ENCODE peak calls at places on chromosomes 7 and 10, in seven cellular contexts. B, T, Y, Z, C, L and J are unnamed samples.

GRCh38 chr7:157018328-157018996 is 8.0 kb upstream of the MNX1 start:
- DNase-seq in B (no peak), T (no peak), Y (no peak), Z (no peak), C (no peak), L (no peak), J (no peak)

GRCh38 chr7:38796636-38797501 is 112.1 kb downstream of the VPS41 start:
- DNase-seq in B (peak; percentile 61), T (peak; percentile 53), Y (peak; percentile 40), Z (peak; percentile 34), C (peak; percentile 56), L (peak; percentile 16), J (peak; percentile 62)

GRCh38 chr7:81045491-81045890 is 126.6 kb upstream of the SEMA3C start:
- DNase-seq in B (no peak), T (no peak), Y (no peak), Z (no peak), C (no peak), L (no peak), J (no peak)

GRCh38 chr10:131982185-131982756 is 548 bp upstream of the BNIP3 start:
- DNase-seq in B (no peak), T (no peak), Y (no peak), Z (no peak), C (no peak), L (no peak), J (no peak)

GRCh38 chr7:104458875-104459274 is 130.5 kb downstream of the LHFPL3 start:
- DNase-seq in B (no peak), T (no peak), Y (no peak), Z (no peak), C (no peak), L (no peak), J (no peak)

GRCh38 chr10:63798599-63799498 is 277.6 kb downstream of the REEP3 start:
- DNase-seq in B (peak; percentile 91), T (no peak), Y (no peak), Z (no peak), C (no peak), L (no peak), J (peak; percentile 59)

GRCh38 chr10:59057350-59057749 is 119.1 kb upstream of the PHYHIPL start:
- DNase-seq in B (peak; percentile 17), T (no peak), Y (no peak), Z (no peak), C (no peak), L (no peak), J (no peak)

GRCh38 chr10:127524869-127525268 is 24.2 kb upstream of the NPS start:
- DNase-seq in B (no peak), T (no peak), Y (no peak), Z (peak; percentile 15), C (no peak), L (no peak), J (peak; percentile 87)

GRCh38 chr7:92835851-92836488 is 403 bp downstream of the CDK6 start:
- DNase-seq in B (peak; percentile 41), T (no peak), Y (no peak), Z (no peak), C (peak; percentile 59), L (no peak), J (no peak)

GRCh38 chr10:31816318-31816717 is 112.3 kb downstream of the ARHGAP12 start:
- DNase-seq in B (peak; percentile 34), T (no peak), Y (no peak), Z (no peak), C (no peak), L (no peak), J (no peak)

GRCh38 chr10:79243211-79244067 is 103.8 kb upstream of the PPIF start:
- DNase-seq in B (no peak), T (peak; percentile 35), Y (peak; percentile 68), Z (no peak), C (peak; percentile 81), L (no peak), J (no peak)

GRCh38 chr7:24979470-24979862 is 512 bp downstream of the OSBPL3 start:
- DNase-seq in B (peak; percentile 66), T (peak; percentile 30), Y (peak; percentile 68), Z (no peak), C (peak; percentile 89), L (peak; percentile 36), J (peak; percentile 43)

GRCh38 chr10:132862485-132863420 is 76.8 kb upstream of the NKX6-2 start:
- DNase-seq in B (no peak), T (no peak), Y (no peak), Z (no peak), C (peak; percentile 35), L (no peak), J (no peak)

GRCh38 chr7:84704380-84704779 is 482.5 kb downstream of the SEMA3D start:
- DNase-seq in B (no peak), T (no peak), Y (no peak), Z (no peak), C (no peak), L (no peak), J (peak; percentile 61)

GRCh38 chr7:155289107-155289506 is 8.6 kb upstream of the INSIG1 start:
- DNase-seq in B (no peak), T (no peak), Y (peak; percentile 80), Z (no peak), C (no peak), L (no peak), J (no peak)

GRCh38 chr10:51700228-51700835 is 937 bp upstream of the CSTF2T start:
- DNase-seq in B (peak; percentile 39), T (peak; percentile 32), Y (no peak), Z (no peak), C (no peak), L (no peak), J (no peak)

GRCh38 chr7:110356438-110356837 is 734.5 kb upstream of the LRRN3 start:
- DNase-seq in B (no peak), T (no peak), Y (no peak), Z (no peak), C (no peak), L (no peak), J (no peak)